ENCODE peak calls at places on chromosomes 7 and 10, in four cellular contexts. N, Y, M and C are unnamed samples. For H3K36me3, the result is how much of the 10 kb centered on the place peaks cover.

GRCh38 chr10:113202011-113202410 is 252.0 kb downstream of the TCF7L2 start:
- DNase-seq in N (no peak), Y (no peak), M (no peak), C (no peak)

GRCh38 chr10:92291610-92291859 is 568 bp downstream of the MARCHF5 start:
- DNase-seq in N (no peak), Y (no peak), M (no peak), C (no peak)

GRCh38 chr7:149644754-149645153 is 128.6 kb downstream of the ZNF467 start:
- DNase-seq in N (no peak), Y (no peak), M (no peak), C (no peak)

GRCh38 chr7:47669178-47669878 is 87.4 kb upstream of the TNS3 start:
- DNase-seq in N (peak), Y (peak), M (no peak), C (no peak)

GRCh38 chr7:68770649-68771048 is 827.6 kb upstream of the AUTS2 start:
- DNase-seq in N (no peak), Y (peak), M (no peak), C (no peak)

GRCh38 chr10:30063098-30063497 is 3.7 kb upstream of the JCAD start:
- DNase-seq in N (no peak), Y (no peak), M (no peak), C (peak)

GRCh38 chr10:124722812-124723783 is 21.1 kb downstream of the FAM53B start:
- DNase-seq in N (no peak), Y (peak), M (no peak), C (peak)

GRCh38 chr7:150901160-150902035 is 49.1 kb downstream of the AOC1 start:
- DNase-seq in N (no peak), Y (no peak), M (no peak), C (no peak)

GRCh38 chr10:6024334-6024682 is 37.9 kb downstream of the IL2RA start:
- DNase-seq in N (no peak), Y (no peak), M (no peak), C (no peak)

GRCh38 chr10:29806350-29806788 is 171.6 kb upstream of the SVIL start:
- DNase-seq in N (no peak), Y (no peak), M (no peak), C (peak)

GRCh38 chr10:87752571-87752970 is 65.5 kb downstream of the ATAD1 start:
- DNase-seq in N (no peak), Y (no peak), M (no peak), C (peak)

GRCh38 chr7:74535951-74536356 is 82.2 kb downstream of the GTF2IRD1 start:
- DNase-seq in N (peak), Y (no peak), M (no peak), C (no peak)

GRCh38 chr7:100567045-100567730 is 6.5 kb downstream of the SAP25 start:
- DNase-seq in N (no peak), Y (no peak), M (no peak), C (no peak)

GRCh38 chr10:48506147-48506917 is 98.5 kb downstream of the ARHGAP22 start:
- DNase-seq in N (peak), Y (peak), M (no peak), C (peak)

GRCh38 chr10:64444578-64444977 is 923.4 kb downstream of the REEP3 start:
- DNase-seq in N (no peak), Y (no peak), M (no peak), C (no peak)

GRCh38 chr10:51960494-51960895 is 261.1 kb upstream of the CSTF2T start:
- DNase-seq in N (peak), Y (peak), M (no peak), C (peak)

GRCh38 chr10:16995867-16996529 is 133.6 kb downstream of the CUBN start:
- DNase-seq in N (no peak), Y (peak), M (no peak), C (peak)

GRCh38 chr10:123970207-123970926 is 78.8 kb upstream of the CPXM2 start:
- DNase-seq in N (no peak), Y (no peak), M (no peak), C (no peak)

GRCh38 chr7:109793-110556 is 82.4 kb upstream of the FAM20C start:
- DNase-seq in N (no peak), Y (no peak), M (no peak), C (no peak)

GRCh38 chr10:114458955-114459354 is 54.7 kb upstream of the AFAP1L2 start:
- DNase-seq in N (peak), Y (peak), M (peak), C (peak)

GRCh38 chr10:57247271-57247670 is 886.2 kb upstream of the ZWINT start:
- DNase-seq in N (no peak), Y (no peak), M (no peak), C (no peak)

GRCh38 chr10:30353851-30354250 is 4.8 kb upstream of the MTPAP start:
- DNase-seq in N (no peak), Y (no peak), M (no peak), C (no peak)

GRCh38 chr10:614772-615582 is 74.5 kb downstream of the DIP2C start:
- DNase-seq in N (no peak), Y (no peak), M (no peak), C (no peak)

GRCh38 chr10:1212571-1213141 is 156.5 kb downstream of the WDR37 start:
- DNase-seq in N (no peak), Y (no peak), M (no peak), C (no peak)

GRCh38 chr10:110444009-110444347 is 53.7 kb upstream of the DUSP5 start:
- DNase-seq in N (no peak), Y (no peak), M (no peak), C (no peak)

GRCh38 chr10:13956826-13957225 is 370.1 kb downstream of the PRPF18 start:
- DNase-seq in N (peak), Y (peak), M (no peak), C (no peak)

DNA sequence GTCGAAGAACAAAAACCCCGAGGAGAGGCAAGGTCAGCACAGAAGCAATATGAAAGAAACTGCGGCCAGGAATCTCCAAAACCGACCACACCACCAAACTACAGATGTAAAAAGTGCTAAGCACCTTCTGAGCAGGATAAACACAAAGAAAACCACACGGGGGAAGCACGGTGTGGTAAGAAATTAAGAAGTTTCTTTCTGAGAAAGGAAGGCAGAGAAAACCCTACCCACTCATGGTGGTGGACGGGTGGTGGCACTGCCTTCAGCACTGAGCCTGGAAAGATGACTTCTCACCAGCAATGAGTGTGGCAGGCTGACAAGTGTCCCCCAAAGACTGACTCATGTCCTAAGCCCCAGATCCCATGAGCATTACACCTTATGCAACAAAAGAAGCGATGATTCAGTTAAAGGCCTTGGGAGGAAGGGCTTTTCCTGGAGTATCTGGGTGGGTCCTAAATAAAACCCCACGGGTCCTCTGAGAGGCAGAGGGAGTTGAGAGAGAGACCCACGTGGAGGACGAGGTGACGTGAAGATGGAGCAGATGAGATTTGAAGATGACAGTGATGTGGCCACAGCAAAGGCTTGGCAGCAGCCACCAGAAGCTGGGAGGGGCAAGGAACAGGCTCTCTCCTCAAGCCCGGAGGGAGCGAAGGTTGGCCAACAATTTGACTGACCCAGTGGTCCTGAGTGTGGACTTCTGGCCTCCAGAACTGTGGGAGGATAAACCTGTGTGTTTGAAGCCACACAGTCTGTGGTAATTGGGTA is 124.9 kb downstream of the DLG5 start:
- DNase-seq in N (no peak), Y (no peak), M (no peak), C (no peak)
- H3K36me3 ChIP-seq in N (half or more), Y (half or more), M (under half), C (under half)

GRCh38 chr7:5643280-5643679 is 138.2 kb downstream of the RNF216 start:
- DNase-seq in N (no peak), Y (peak), M (no peak), C (peak)
- TF ChIP-seq POLR2AphosphoS5 in N (no peak), Y (no peak), M (no peak), C (peak)

DNA sequence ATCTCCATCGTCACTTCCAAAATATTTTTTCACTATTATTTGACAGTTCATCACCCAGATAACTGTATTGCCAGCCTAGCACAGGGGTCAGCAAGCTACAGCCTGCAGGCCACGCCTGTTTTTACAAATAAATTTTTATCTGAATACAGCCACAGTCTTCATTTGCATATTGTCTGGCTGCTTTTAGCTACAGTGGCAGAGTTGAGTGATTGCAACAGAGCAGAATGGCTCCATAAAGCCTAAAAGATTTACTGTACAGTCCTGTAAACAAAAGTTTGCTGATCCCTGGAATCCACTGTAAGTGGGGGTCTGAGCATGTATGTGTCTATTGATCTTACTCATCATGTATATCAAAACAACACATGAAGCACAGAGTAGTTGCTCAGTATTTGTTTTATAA is 45.9 kb upstream of the GNAI1 start:
- DNase-seq in N (no peak), Y (no peak), M (no peak), C (no peak)
- TF ChIP-seq JUN in N (no peak), Y (no peak), M (no peak), C (no peak)

DNA sequence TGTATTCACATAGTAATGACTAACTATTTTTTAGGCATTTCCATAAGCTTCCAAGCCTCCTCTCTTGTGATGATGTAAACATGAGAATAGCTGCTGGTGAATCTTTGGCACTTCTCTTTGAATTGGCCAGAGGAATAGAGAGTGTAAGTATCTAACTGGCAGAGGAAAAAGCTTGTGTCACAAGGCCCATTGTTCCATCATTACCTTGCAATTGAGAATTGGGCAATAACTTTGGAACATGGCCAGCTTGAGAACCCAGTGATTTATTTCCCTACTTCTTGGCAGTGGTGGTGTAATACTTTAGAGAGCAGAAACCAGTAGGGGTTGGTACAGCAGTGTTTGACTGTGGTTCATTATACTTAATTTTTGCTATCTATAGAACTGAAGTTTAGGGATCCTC is 12.0 kb downstream of the IFRD1 start:
- DNase-seq in N (peak), Y (no peak), M (no peak), C (peak)
- H3K36me3 ChIP-seq in N (half or more), Y (half or more), M (half or more), C (under half)

GRCh38 chr10:22603581-22603980 is 110.8 kb downstream of the PIP4K2A start:
- DNase-seq in N (no peak), Y (no peak), M (no peak), C (no peak)

GRCh38 chr10:22604314-22605091 is 109.9 kb downstream of the PIP4K2A start:
- DNase-seq in N (no peak), Y (no peak), M (no peak), C (no peak)

GRCh38 chr10:22607261-22607660 is 107.1 kb downstream of the PIP4K2A start:
- DNase-seq in N (no peak), Y (no peak), M (no peak), C (no peak)

GRCh38 chr10:22605168-22605567 is 109.2 kb downstream of the PIP4K2A start:
- DNase-seq in N (no peak), Y (no peak), M (no peak), C (no peak)

DNA sequence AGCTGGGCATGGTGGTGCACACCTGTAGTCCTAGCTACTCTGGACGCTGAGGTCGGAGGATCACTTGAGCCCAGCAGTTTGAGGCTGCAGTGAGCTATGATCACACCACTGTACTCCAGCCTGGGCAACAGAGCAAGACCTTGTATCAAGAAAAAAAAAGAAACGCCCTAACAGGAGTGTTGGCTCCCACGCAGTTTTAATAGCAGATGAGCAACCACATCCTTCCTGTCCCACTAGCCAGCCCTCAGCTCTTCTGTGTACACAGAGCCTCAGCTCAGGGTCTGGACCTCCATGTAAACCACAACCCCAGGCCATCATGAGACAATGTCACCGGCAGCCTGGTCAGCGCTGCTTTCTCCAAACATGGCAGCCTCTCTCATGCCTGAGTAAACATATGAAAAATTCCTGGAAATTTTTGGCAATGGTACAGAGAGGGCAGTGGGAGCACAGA is 108.2 kb downstream of the PIP4K2A start:
- DNase-seq in N (peak), Y (peak), M (no peak), C (peak)
- TF ChIP-seq POLR2AphosphoS5 in N (no peak), Y (no peak), M (no peak), C (no peak)

GRCh38 chr10:70588255-70588654 is 14.3 kb downstream of the PRF1 start:
- DNase-seq in N (no peak), Y (no peak), M (no peak), C (no peak)
- TF ChIP-seq JUN in N (no peak), Y (no peak), M (no peak), C (no peak)

GRCh38 chr7:77799078-77799964 is 748 bp downstream of the PHTF2 start:
- DNase-seq in N (no peak), Y (peak), M (no peak), C (peak)
- H3K36me3 ChIP-seq in N (under half), Y (under half), M (under half), C (under half)